ENCODE peak calls at places on chromosome 5, in five cellular contexts. P is Ammon's horn, C is NCI-H1092 treated with DMSO at 0.1 percent for 48 hours, D is mucosa of gallbladder, Q is mesendoderm. K is an unnamed sample.

GRCh38 chr5:141641634-141642278 is 5.0 kb downstream of the RELL2 start:
- DNase-seq in Q (peak), D (no peak), C (no peak), P (no peak), K (no peak)

GRCh38 chr5:1865948-1866347 is 16.8 kb downstream of the IRX4 start:
- DNase-seq in D (no peak), P (no peak), C (no peak), Q (no peak), K (no peak)

GRCh38 chr5:32369542-32370155 is 56.9 kb upstream of the MTMR12 start:
- DNase-seq in Q (no peak), P (no peak), D (no peak), C (no peak), K (no peak)

GRCh38 chr5:112005533-112005926 is 248.5 kb upstream of the NREP start:
- DNase-seq in Q (no peak), D (no peak), C (no peak), P (no peak), K (no peak)

GRCh38 chr5:74127377-74128338 is 501.7 kb downstream of the ARHGEF28 start:
- DNase-seq in D (peak), Q (peak), P (peak), C (peak), K (no peak)

GRCh38 chr5:142316051-142316450 is 8.8 kb downstream of the SPRY4 start:
- DNase-seq in Q (no peak), P (no peak), D (no peak), C (peak), K (no peak)

GRCh38 chr5:76606665-76607064 is 16.5 kb downstream of the F2RL2 start:
- DNase-seq in C (no peak), Q (no peak), D (no peak), P (no peak), K (no peak)

GRCh38 chr5:34686762-34687268 is 30.7 kb downstream of the RAI14 start:
- DNase-seq in D (peak), Q (peak), P (peak), C (no peak), K (peak)

GRCh38 chr5:125485003-125485641 is 738.7 kb upstream of the ZNF608 start:
- DNase-seq in P (peak), Q (peak), D (peak), C (peak), K (peak)

GRCh38 chr5:127802477-127802865 is 99.3 kb downstream of the CCDC192 start:
- DNase-seq in D (no peak), Q (no peak), C (no peak), P (no peak), K (no peak)

GRCh38 chr5:15383469-15383868 is 116.5 kb upstream of the FBXL7 start:
- DNase-seq in Q (peak), C (no peak), P (no peak), D (no peak), K (no peak)

GRCh38 chr5:174217527-174217926 is 172.0 kb downstream of the NSG2 start:
- DNase-seq in Q (peak), P (no peak), D (no peak), C (no peak), K (no peak)

GRCh38 chr5:40474250-40474649 is 205.5 kb upstream of the PTGER4 start:
- DNase-seq in D (no peak), P (no peak), Q (peak), C (no peak), K (no peak)

GRCh38 chr5:58274199-58274598 is 185.7 kb downstream of the PLK2 start:
- DNase-seq in P (no peak), D (no peak), C (no peak), Q (no peak), K (no peak)

GRCh38 chr5:135705230-135705631 is 126.4 kb upstream of the CXCL14 start:
- DNase-seq in D (no peak), P (no peak), C (no peak), Q (no peak), K (no peak)

GRCh38 chr5:124061663-124062062 is 549.7 kb downstream of the CSNK1G3 start:
- DNase-seq in D (no peak), C (peak), P (no peak), Q (no peak), K (peak)

GRCh38 chr5:177508837-177509236 is 789 bp downstream of the DOK3 start:
- DNase-seq in P (no peak), Q (no peak), C (no peak), D (no peak), K (no peak)

GRCh38 chr5:14146725-14147124 is 3.6 kb downstream of the TRIO start:
- DNase-seq in C (no peak), P (no peak), Q (no peak), D (no peak), K (no peak)

GRCh38 chr5:78544531-78545200 is 103.9 kb downstream of the LHFPL2 start:
- DNase-seq in P (no peak), D (no peak), Q (no peak), C (no peak), K (no peak)

GRCh38 chr5:37710965-37711364 is 128.9 kb downstream of the GDNF start:
- DNase-seq in D (no peak), C (no peak), P (no peak), Q (no peak), K (no peak)

GRCh38 chr5:169933127-169933526 is 47.2 kb downstream of the INSYN2B start:
- DNase-seq in D (no peak), P (no peak), C (peak), Q (no peak), K (no peak)

K was measured in lung.